ENCODE peak calls at places on chromosomes 16 and 17, in eight cellular contexts. A is left ventricle myocardium inferior, K is heart right ventricle, H is neuronal stem cell, R is prostate gland, T is neural progenitor cell, N is thoracic aorta, D is ascending aorta. P is an unnamed sample. For H3K36me3 and H3K4me1, the result is how much of the 10 kb centered on the place peaks cover.

GRCh38 chr17:7695586-7695985 is 7.3 kb downstream of the WRAP53 start:
- DNase-seq in A (no peak), K (no peak), H (no peak), R (no peak), T (no peak), N (no peak), D (no peak), P (no peak)

GRCh38 chr17:77487677-77488530 is 347.1 kb downstream of the SEC14L1 start:
- DNase-seq in A (peak), K (peak), H (no peak), R (no peak), T (no peak), N (no peak), D (no peak), P (no peak)

GRCh38 chr16:57284206-57284951 is at the start of gene PLLP:
- DNase-seq in A (no peak), K (peak), H (no peak), R (no peak), T (peak), N (no peak), D (no peak), P (no peak)

GRCh38 chr16:1929105-1929504 is 10.9 kb upstream of the HS3ST6 start:
- DNase-seq in A (no peak), K (no peak), H (no peak), R (no peak), T (no peak), N (no peak), D (no peak), P (no peak)

GRCh38 chr17:82574041-82574440 is 54.5 kb downstream of the FOXK2 start:
- DNase-seq in A (no peak), K (no peak), H (no peak), R (no peak), T (no peak), N (no peak), D (no peak), P (no peak)

GRCh38 chr17:81727324-81728031 is 15.4 kb downstream of the SLC25A10 start:
- DNase-seq in A (no peak), K (no peak), H (no peak), R (peak), T (no peak), N (no peak), D (no peak), P (no peak)

GRCh38 chr17:63528183-63528582 is 5.0 kb downstream of the KCNH6 start:
- DNase-seq in A (no peak), K (no peak), H (no peak), R (no peak), T (no peak), N (no peak), D (no peak), P (no peak)

GRCh38 chr16:17238285-17239028 is 232.3 kb downstream of the XYLT1 start:
- DNase-seq in A (no peak), K (no peak), H (no peak), R (no peak), T (no peak), N (no peak), D (no peak), P (no peak)

GRCh38 chr16:81201267-81201666 is 37.2 kb upstream of the BCO1 start:
- DNase-seq in A (no peak), K (no peak), H (no peak), R (no peak), T (no peak), N (no peak), D (no peak), P (no peak)

GRCh38 chr16:2295056-2295798 is 27.3 kb upstream of the RNPS1 start:
- DNase-seq in A (no peak), K (no peak), H (no peak), R (no peak), T (no peak), N (no peak), D (no peak), P (no peak)

GRCh38 chr17:2980211-2980903 is 83.0 kb downstream of the OR1D5 start:
- DNase-seq in A (no peak), K (no peak), H (no peak), R (no peak), T (no peak), N (no peak), D (peak), P (no peak)

GRCh38 chr17:83119987-83120864 is 40.8 kb downstream of the METRNL start:
- DNase-seq in A (peak), K (no peak), H (no peak), R (no peak), T (no peak), N (no peak), D (no peak), P (no peak)

GRCh38 chr16:89482824-89483220 is 7.5 kb downstream of the ANKRD11 start:
- DNase-seq in A (no peak), K (no peak), H (no peak), R (no peak), T (no peak), N (no peak), D (no peak), P (no peak)

GRCh38 chr17:21263351-21263750 is 10.1 kb upstream of the NATD1 start:
- DNase-seq in A (no peak), K (no peak), H (no peak), R (no peak), T (no peak), N (no peak), D (no peak), P (no peak)

GRCh38 chr17:50018909-50019308 is 23.9 kb upstream of the DLX3 start:
- DNase-seq in A (no peak), K (no peak), H (no peak), R (no peak), T (no peak), N (no peak), D (no peak), P (no peak)

GRCh38 chr17:45316271-45317112 is at the start of gene MAP3K14:
- DNase-seq in A (peak), K (peak), H (no peak), R (peak), T (peak), N (no peak), D (peak), P (no peak)

GRCh38 chr17:50944902-50945720 is 79.0 kb upstream of the TOB1 start:
- DNase-seq in A (no peak), K (no peak), H (no peak), R (no peak), T (no peak), N (no peak), D (no peak), P (no peak)

GRCh38 chr16:1181715-1182671 is 29.1 kb downstream of the CACNA1H start:
- DNase-seq in A (peak), K (peak), H (no peak), R (no peak), T (peak), N (peak), D (peak), P (no peak)

GRCh38 chr16:66979011-66979717 is 9.2 kb upstream of the CES4A start:
- DNase-seq in A (peak), K (no peak), H (no peak), R (no peak), T (no peak), N (peak), D (peak), P (no peak)

GRCh38 chr16:15855704-15856003 is 1.2 kb downstream of the MYH11 start:
- DNase-seq in A (no peak), K (no peak), H (no peak), R (no peak), T (no peak), N (no peak), D (no peak), P (no peak)

GRCh38 chr16:77445321-77445720 is 10.5 kb upstream of the ADAMTS18 start:
- DNase-seq in A (no peak), K (no peak), H (no peak), R (no peak), T (no peak), N (no peak), D (no peak), P (no peak)

GRCh38 chr17:42953669-42954068 is 10.6 kb downstream of the AARSD1 start:
- DNase-seq in A (no peak), K (no peak), H (no peak), R (peak), T (no peak), N (no peak), D (no peak), P (no peak)

GRCh38 chr16:51276335-51276734 is 125.3 kb upstream of the SALL1 start:
- DNase-seq in A (no peak), K (no peak), H (no peak), R (no peak), T (no peak), N (no peak), D (no peak), P (no peak)

GRCh38 chr17:27247071-27247957 is 46.6 kb upstream of the WSB1 start:
- DNase-seq in A (peak), K (peak), H (no peak), R (peak), T (no peak), N (no peak), D (peak), P (no peak)

GRCh38 chr16:87765473-87765775 is 362 bp downstream of the KLHDC4 start:
- DNase-seq in A (no peak), K (peak), H (no peak), R (no peak), T (no peak), N (no peak), D (no peak), P (no peak)

GRCh38 chr16:87762620-87763019 is 3.2 kb downstream of the KLHDC4 start:
- DNase-seq in A (no peak), K (no peak), H (no peak), R (peak), T (no peak), N (no peak), D (no peak), P (no peak)

GRCh38 chr16:87766485-87766797 is 655 bp upstream of the KLHDC4 start:
- DNase-seq in A (no peak), K (no peak), H (no peak), R (no peak), T (no peak), N (no peak), D (no peak), P (no peak)

GRCh38 chr16:87765776-87766484 is at the start of gene KLHDC4:
- DNase-seq in A (peak), K (peak), H (peak), R (peak), T (peak), N (peak), D (peak), P (peak)

DNA sequence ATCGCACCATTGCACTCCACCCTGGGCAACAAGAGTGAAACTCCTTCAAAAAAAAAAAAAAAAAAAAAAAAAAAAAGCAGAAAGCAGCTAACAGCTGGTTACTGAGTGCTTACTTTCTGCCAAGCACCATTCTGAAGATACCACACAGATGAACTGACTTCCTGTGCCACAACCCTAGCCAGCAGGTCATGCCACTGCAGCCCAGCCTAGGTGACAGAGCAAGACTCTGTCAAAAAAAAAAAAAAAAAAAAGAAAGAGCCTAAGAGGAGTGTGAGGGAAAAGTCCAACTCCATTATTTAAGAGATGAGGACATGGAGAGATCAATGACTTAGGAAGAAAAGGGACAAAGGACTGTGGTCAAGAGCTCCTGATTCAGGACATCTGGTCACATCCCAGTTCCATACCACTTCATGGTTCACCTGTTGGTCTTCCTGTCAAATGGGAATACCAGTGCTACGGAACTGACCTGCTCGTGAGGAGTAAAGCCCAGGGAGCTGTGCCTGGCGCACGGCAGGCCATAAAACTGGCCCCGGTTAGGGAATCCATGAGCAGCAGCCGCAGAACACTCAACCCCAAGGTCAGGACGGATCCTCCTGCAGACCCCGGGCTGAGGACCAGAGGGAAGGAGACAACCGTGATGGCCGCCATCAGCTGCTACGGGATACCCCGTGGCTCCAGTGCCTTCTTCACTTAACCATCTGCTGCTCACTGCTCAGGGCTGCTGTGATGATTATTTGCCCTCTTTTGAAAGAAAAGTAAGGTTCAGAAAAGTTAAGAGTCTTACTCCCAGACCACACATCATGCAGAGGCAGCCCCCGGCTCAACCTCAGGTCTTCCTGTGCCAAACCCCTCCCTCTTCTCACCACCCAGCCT is 950 bp downstream of the KLHDC4 start:
- DNase-seq in A (no peak), K (no peak), H (no peak), R (no peak), T (no peak), N (no peak), D (no peak), P (no peak)
- H3K4me3 ChIP-seq in A (peak), K (peak), H (peak), R (peak), T (peak), N (peak), D (peak), P (peak)

DNA sequence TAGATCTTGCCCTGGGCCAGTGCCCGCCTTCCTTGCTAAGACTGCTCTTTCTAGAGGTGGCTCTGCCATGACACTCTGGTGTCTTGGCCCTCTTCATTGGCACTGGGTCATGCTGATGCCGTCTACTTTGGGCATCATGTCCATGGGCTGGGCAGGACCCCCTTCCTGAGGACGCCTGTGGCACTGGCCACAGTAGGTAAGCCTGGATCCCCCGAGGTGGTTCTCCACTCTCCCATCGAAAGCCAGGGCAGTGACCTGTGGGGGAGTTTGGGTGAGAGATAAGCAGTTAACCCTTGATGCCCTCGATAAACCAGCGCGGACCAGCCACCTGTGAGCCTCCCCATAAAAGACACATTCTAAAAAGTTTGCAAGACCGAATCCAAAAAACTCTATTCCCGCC is 20.0 kb upstream of the ITGB4 start:
- DNase-seq in A (no peak), K (no peak), H (no peak), R (no peak), T (no peak), N (no peak), D (no peak), P (no peak)
- H3K36me3 ChIP-seq in A (half or more), K (half or more), H (half or more), R (under half), T (under half), N (half or more), D (half or more), P (under half)

DNA sequence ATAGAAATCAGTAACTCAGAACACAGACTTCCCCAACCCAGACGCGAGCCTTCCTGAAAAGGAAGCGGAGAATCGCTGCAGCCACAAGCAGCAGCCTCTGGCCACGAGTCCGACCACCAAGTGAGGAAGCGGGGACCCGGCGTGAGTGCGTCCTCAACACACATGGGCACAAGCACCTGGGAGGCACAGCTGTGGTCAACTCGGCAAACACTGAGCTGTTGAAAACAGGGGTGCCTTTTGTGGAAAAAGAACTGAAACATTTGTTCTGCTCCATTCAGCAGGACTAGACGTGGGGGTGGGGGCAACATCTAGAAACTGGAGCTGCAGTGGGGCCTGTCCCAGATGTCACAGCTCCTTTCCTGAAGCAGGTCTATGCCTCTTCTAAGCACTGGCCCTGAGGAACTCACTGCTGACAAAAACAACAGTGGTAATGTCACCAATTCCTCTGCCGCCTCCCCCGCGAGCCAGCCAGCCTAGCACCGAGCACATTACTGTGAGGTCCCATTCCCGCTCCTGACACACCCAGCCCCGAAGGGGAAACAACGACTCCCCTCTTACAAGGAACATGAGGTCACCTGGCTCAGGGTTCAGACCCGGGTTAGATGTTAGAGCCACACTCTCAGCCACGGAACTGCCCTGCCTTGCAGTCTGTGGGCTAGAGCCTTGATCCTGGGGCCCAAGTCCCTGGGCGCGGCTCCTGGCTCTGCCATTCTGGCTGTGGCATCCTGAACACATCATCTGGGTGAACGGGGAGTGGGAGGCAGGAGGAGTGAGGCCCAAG is 28.9 kb downstream of the KDM8 start:
- DNase-seq in A (no peak), K (no peak), H (no peak), R (no peak), T (no peak), N (no peak), D (no peak), P (no peak)
- H3K4me1 ChIP-seq in A (half or more), K (under half), H (under half), R (under half), T (under half), N (under half), D (under half), P (under half)

GRCh38 chr16:85335584-85336492 is 223.6 kb upstream of the CIBAR2 start:
- DNase-seq in A (no peak), K (no peak), H (no peak), R (no peak), T (no peak), N (no peak), D (no peak), P (no peak)
- H3K4me3 ChIP-seq in A (no peak), K (no peak), H (peak), R (no peak), T (peak), N (no peak), D (no peak), P (no peak)

DNA sequence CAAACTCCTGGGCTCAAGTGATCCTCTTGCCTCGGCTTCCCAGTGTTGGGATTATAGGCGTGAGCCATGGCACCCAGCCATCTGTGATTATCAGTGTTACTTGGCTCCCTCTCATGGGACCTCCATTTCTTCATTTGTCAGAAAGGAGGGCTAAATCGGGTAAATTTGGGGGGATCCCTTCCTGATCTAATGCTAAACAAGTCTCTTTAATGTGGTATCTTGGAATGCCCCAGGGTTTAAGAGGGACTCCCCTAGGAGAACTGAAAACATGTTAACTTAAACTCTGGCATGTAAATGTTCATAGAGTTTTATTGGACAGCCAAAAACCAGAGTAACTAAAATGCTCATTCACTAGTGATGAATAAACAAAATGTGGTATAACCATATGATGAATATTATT is 10.4 kb downstream of the EARS2 start:
- DNase-seq in A (no peak), K (no peak), H (no peak), R (no peak), T (no peak), N (no peak), D (no peak), P (no peak)
- H3K36me3 ChIP-seq in A (half or more), K (half or more), H (half or more), R (under half), T (under half), N (under half), D (half or more), P (under half)

GRCh38 chr16:30009085-30009862 is 1.6 kb downstream of the DOC2A start:
- DNase-seq in A (no peak), K (no peak), H (no peak), R (no peak), T (no peak), N (no peak), D (no peak), P (no peak)
- H3K4me1 ChIP-seq in A (under half), K (under half), H (under half), R (under half), T (under half), N (under half), D (under half), P (under half)

GRCh38 chr16:71923941-71924690 is 28.8 kb downstream of the IST1 start:
- DNase-seq in A (no peak), K (no peak), H (no peak), R (no peak), T (no peak), N (no peak), D (no peak), P (no peak)
- H3K4me3 ChIP-seq in A (no peak), K (no peak), H (no peak), R (no peak), T (no peak), N (no peak), D (no peak), P (no peak)

GRCh38 chr16:47780213-47780612 is 319.1 kb downstream of the PHKB start:
- DNase-seq in A (no peak), K (no peak), H (no peak), R (no peak), T (no peak), N (no peak), D (no peak), P (no peak)

GRCh38 chr16:47778106-47778803 is 317.1 kb downstream of the PHKB start:
- DNase-seq in A (no peak), K (no peak), H (no peak), R (no peak), T (no peak), N (no peak), D (no peak), P (no peak)

GRCh38 chr16:47774661-47775060 is 313.5 kb downstream of the PHKB start:
- DNase-seq in A (no peak), K (no peak), H (no peak), R (no peak), T (peak), N (no peak), D (no peak), P (peak)

GRCh38 chr16:47779201-47780016 is 318.3 kb downstream of the PHKB start:
- DNase-seq in A (no peak), K (no peak), H (no peak), R (no peak), T (no peak), N (no peak), D (no peak), P (no peak)

DNA sequence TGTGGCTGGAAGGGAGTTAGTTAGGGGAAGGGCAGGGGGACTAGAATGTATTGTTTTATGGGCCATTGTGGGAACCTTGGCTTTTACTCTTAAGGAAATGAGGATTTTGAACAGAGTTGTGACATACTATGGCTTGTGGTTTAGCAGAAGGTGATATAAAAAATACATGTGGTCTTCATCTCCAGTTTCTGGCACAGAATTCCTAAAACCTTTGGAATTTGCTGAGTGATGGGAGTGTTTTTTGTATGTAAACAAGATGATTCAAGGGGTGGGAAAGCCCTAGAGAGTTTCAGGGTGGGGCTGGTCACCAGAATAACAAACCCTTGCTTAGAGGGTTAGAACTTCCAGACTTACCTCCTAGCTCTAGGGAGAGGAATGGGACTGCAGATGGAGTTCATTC is 316.1 kb downstream of the PHKB start:
- DNase-seq in A (no peak), K (no peak), H (no peak), R (no peak), T (no peak), N (no peak), D (no peak), P (no peak)
- H3K36me3 ChIP-seq in A (under half), K (under half), H (under half), R (under half), T (under half), N (under half), D (under half), P (under half)

P was measured in iPS DF 6.9.